ENCODE peak calls at places on chromosomes 11 and 22, in five cellular contexts. One of them, this sample, is unnamed.

GRCh38 chr11:125371451-125371935 is 124.6 kb downstream of the FEZ1 start:
- DNase-seq in GM13976: no peak
- DNase-seq in H1: peak
- DNase-seq in HFF-Myc: no peak
- DNase-seq in transverse colon: no peak
- DNase-seq in this sample: peak

GRCh38 chr11:120011836-120012235 is 126.1 kb downstream of the TRIM29 start:
- DNase-seq in HFF-Myc: no peak
- DNase-seq in H1: no peak
- DNase-seq in transverse colon: no peak
- DNase-seq in GM13976: no peak
- DNase-seq in this sample: no peak

GRCh38 chr22:37043828-37044538 is 7.6 kb upstream of the KCTD17 start:
- DNase-seq in GM13976: peak
- DNase-seq in transverse colon: peak
- DNase-seq in HFF-Myc: peak
- DNase-seq in H1: no peak
- DNase-seq in this sample: peak

GRCh38 chr11:61543606-61544306 is 35.2 kb downstream of the LRRC10B start:
- DNase-seq in GM13976: no peak
- DNase-seq in transverse colon: no peak
- DNase-seq in H1: no peak
- DNase-seq in HFF-Myc: no peak
- DNase-seq in this sample: no peak

GRCh38 chr11:62501432-62501891 is 45.1 kb downstream of the AHNAK start:
- DNase-seq in HFF-Myc: no peak
- DNase-seq in H1: no peak
- DNase-seq in transverse colon: no peak
- DNase-seq in GM13976: peak
- DNase-seq in this sample: no peak

GRCh38 chr22:41048791-41049717 is 43.3 kb upstream of the EP300 start:
- DNase-seq in transverse colon: peak
- DNase-seq in H1: peak
- DNase-seq in HFF-Myc: peak
- DNase-seq in GM13976: no peak
- DNase-seq in this sample: peak

GRCh38 chr22:32723632-32724031 is 77.9 kb upstream of the TIMP3 start:
- DNase-seq in HFF-Myc: peak
- DNase-seq in GM13976: peak
- DNase-seq in H1: no peak
- DNase-seq in transverse colon: peak
- DNase-seq in this sample: no peak

GRCh38 chr11:68303982-68304780 is 8.2 kb upstream of the LRP5 start:
- DNase-seq in H1: no peak
- DNase-seq in GM13976: no peak
- DNase-seq in HFF-Myc: no peak
- DNase-seq in transverse colon: no peak
- DNase-seq in this sample: no peak

GRCh38 chr11:12397953-12398352 is 20.6 kb downstream of the PARVA start:
- DNase-seq in transverse colon: peak
- DNase-seq in HFF-Myc: peak
- DNase-seq in H1: no peak
- DNase-seq in GM13976: no peak
- DNase-seq in this sample: no peak

GRCh38 chr11:49424136-49424535 is 215.7 kb upstream of the FOLH1 start:
- DNase-seq in GM13976: no peak
- DNase-seq in transverse colon: no peak
- DNase-seq in HFF-Myc: no peak
- DNase-seq in H1: no peak
- DNase-seq in this sample: no peak

GRCh38 chr11:67544591-67545242 is 21.5 kb upstream of the CABP2 start:
- DNase-seq in H1: no peak
- DNase-seq in HFF-Myc: no peak
- DNase-seq in GM13976: no peak
- DNase-seq in transverse colon: peak
- DNase-seq in this sample: no peak

GRCh38 chr22:46657996-46658947 is 38.1 kb downstream of the GRAMD4 start:
- DNase-seq in GM13976: no peak
- DNase-seq in H1: no peak
- DNase-seq in HFF-Myc: no peak
- DNase-seq in transverse colon: no peak
- DNase-seq in this sample: no peak

GRCh38 chr11:9982796-9983579 is 311.0 kb downstream of the SBF2 start:
- DNase-seq in HFF-Myc: peak
- DNase-seq in H1: no peak
- DNase-seq in transverse colon: peak
- DNase-seq in GM13976: no peak
- DNase-seq in this sample: no peak

GRCh38 chr11:74838188-74838587 is 89.5 kb downstream of the RNF169 start:
- DNase-seq in GM13976: no peak
- DNase-seq in transverse colon: no peak
- DNase-seq in HFF-Myc: no peak
- DNase-seq in H1: no peak
- DNase-seq in this sample: no peak

GRCh38 chr22:16933924-16934282 is 74.1 kb downstream of the GAB4 start:
- DNase-seq in H1: no peak
- DNase-seq in HFF-Myc: no peak
- DNase-seq in GM13976: no peak
- DNase-seq in transverse colon: no peak
- DNase-seq in this sample: no peak

GRCh38 chr22:35733036-35733435 is 15.4 kb downstream of the APOL5 start:
- DNase-seq in GM13976: no peak
- DNase-seq in H1: no peak
- DNase-seq in HFF-Myc: no peak
- DNase-seq in transverse colon: no peak
- DNase-seq in this sample: no peak

GRCh38 chr11:84164722-84165121 is 878.6 kb upstream of the CCDC90B start:
- DNase-seq in HFF-Myc: no peak
- DNase-seq in transverse colon: no peak
- DNase-seq in H1: no peak
- DNase-seq in GM13976: no peak
- DNase-seq in this sample: no peak

GRCh38 chr11:102347526-102348331 is 715 bp downstream of the BIRC2 start:
- DNase-seq in GM13976: peak
- DNase-seq in transverse colon: peak
- DNase-seq in H1: no peak
- DNase-seq in HFF-Myc: no peak
- DNase-seq in this sample: no peak

GRCh38 chr11:69510471-69511357 is 29.3 kb downstream of the LINC01488 start:
- DNase-seq in transverse colon: no peak
- DNase-seq in GM13976: no peak
- DNase-seq in HFF-Myc: peak
- DNase-seq in H1: no peak
- DNase-seq in this sample: no peak

GRCh38 chr11:1276866-1277615 is 32.4 kb downstream of the TOLLIP start:
- DNase-seq in HFF-Myc: no peak
- DNase-seq in H1: no peak
- DNase-seq in GM13976: no peak
- DNase-seq in transverse colon: no peak
- DNase-seq in this sample: no peak

GRCh38 chr22:45612451-45612901 is 59.2 kb upstream of the ATXN10 start:
- DNase-seq in GM13976: no peak
- DNase-seq in HFF-Myc: peak
- DNase-seq in transverse colon: no peak
- DNase-seq in H1: no peak
- DNase-seq in this sample: no peak

GRCh38 chr11:129815596-129816461 is at the start of gene TMEM45B:
- DNase-seq in GM13976: peak
- DNase-seq in H1: peak
- DNase-seq in transverse colon: peak
- DNase-seq in HFF-Myc: no peak
- DNase-seq in this sample: no peak

GRCh38 chr11:842370-843002 is at the start of the genes POLR2L and TSPAN4:
- DNase-seq in transverse colon: peak
- DNase-seq in H1: peak
- DNase-seq in GM13976: peak
- DNase-seq in HFF-Myc: peak
- DNase-seq in this sample: peak

GRCh38 chr22:16969508-16970327 is 38.3 kb downstream of the GAB4 start:
- DNase-seq in transverse colon: no peak
- DNase-seq in HFF-Myc: no peak
- DNase-seq in GM13976: no peak
- DNase-seq in H1: no peak
- DNase-seq in this sample: no peak

GRCh38 chr11:35721576-35722341 is 59.2 kb downstream of the TRIM44 start:
- DNase-seq in GM13976: peak
- DNase-seq in HFF-Myc: no peak
- DNase-seq in H1: no peak
- DNase-seq in transverse colon: no peak
- DNase-seq in this sample: no peak

GRCh38 chr11:76369406-76369805 is 11.5 kb downstream of the THAP12 start:
- DNase-seq in H1: no peak
- DNase-seq in GM13976: no peak
- DNase-seq in HFF-Myc: no peak
- DNase-seq in transverse colon: peak
- DNase-seq in this sample: no peak

GRCh38 chr11:120792306-120792705 is 231.6 kb upstream of the TBCEL start:
- DNase-seq in HFF-Myc: no peak
- DNase-seq in H1: no peak
- DNase-seq in GM13976: no peak
- DNase-seq in transverse colon: peak
- DNase-seq in this sample: no peak

GRCh38 chr11:2207773-2208621 is 36.4 kb upstream of the TH start:
- DNase-seq in H1: peak
- DNase-seq in GM13976: no peak
- DNase-seq in transverse colon: no peak
- DNase-seq in HFF-Myc: no peak
- DNase-seq in this sample: no peak

GRCh38 chr11:47105541-47105940 is 71.1 kb downstream of the ARFGAP2 start:
- DNase-seq in H1: no peak
- DNase-seq in HFF-Myc: no peak
- DNase-seq in GM13976: no peak
- DNase-seq in transverse colon: no peak
- DNase-seq in this sample: no peak

GRCh38 chr11:47099213-47099917 is 77.3 kb downstream of the ARFGAP2 start:
- DNase-seq in transverse colon: no peak
- DNase-seq in HFF-Myc: no peak
- DNase-seq in H1: no peak
- DNase-seq in GM13976: no peak
- DNase-seq in this sample: no peak

GRCh38 chr11:47104337-47104950 is 72.2 kb downstream of the ARFGAP2 start:
- DNase-seq in HFF-Myc: no peak
- DNase-seq in GM13976: no peak
- DNase-seq in H1: no peak
- DNase-seq in transverse colon: no peak
- DNase-seq in this sample: no peak

GRCh38 chr11:47099918-47100315 is 76.8 kb downstream of the ARFGAP2 start:
- DNase-seq in HFF-Myc: no peak
- DNase-seq in GM13976: no peak
- DNase-seq in transverse colon: no peak
- DNase-seq in H1: no peak
- DNase-seq in this sample: no peak

DNA sequence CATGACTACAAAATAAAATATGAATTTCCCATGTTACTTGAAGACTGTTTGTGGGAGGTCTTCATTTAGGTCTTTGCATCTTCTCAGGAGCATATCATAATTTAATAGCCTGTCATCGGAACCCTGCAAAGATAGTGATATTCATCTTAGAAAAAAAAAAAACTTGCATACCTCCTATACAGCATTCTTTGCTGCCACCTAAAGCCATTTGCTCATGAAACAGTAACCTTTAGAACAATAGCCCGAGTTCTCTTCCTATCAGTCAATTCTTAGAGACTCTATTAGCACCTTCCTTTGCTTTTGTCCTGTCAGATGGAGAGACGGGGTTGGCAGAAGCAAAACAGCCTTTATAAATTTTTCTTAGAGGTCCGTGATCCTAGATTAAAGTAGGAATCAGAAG is 75.2 kb downstream of the ARFGAP2 start:
- DNase-seq in transverse colon: no peak
- DNase-seq in H1: no peak
- DNase-seq in GM13976: no peak
- DNase-seq in HFF-Myc: no peak
- DNase-seq in this sample: no peak
- TF ChIP-seq CTCF in transverse colon: no peak
- TF ChIP-seq CTCF in H1: no peak
- TF ChIP-seq CTCF in GM13976: no peak
- TF ChIP-seq CTCF in HFF-Myc: no peak
- TF ChIP-seq CTCF in this sample: no peak

GRCh38 chr11:126391970-126392637 is 36.6 kb downstream of the ST3GAL4 start:
- DNase-seq in HFF-Myc: no peak
- DNase-seq in transverse colon: no peak
- DNase-seq in H1: no peak
- DNase-seq in GM13976: no peak
- DNase-seq in this sample: no peak
- TF ChIP-seq CTCF in HFF-Myc: no peak
- TF ChIP-seq CTCF in transverse colon: no peak
- TF ChIP-seq CTCF in H1: peak
- TF ChIP-seq CTCF in GM13976: no peak
- TF ChIP-seq CTCF in this sample: no peak

DNA sequence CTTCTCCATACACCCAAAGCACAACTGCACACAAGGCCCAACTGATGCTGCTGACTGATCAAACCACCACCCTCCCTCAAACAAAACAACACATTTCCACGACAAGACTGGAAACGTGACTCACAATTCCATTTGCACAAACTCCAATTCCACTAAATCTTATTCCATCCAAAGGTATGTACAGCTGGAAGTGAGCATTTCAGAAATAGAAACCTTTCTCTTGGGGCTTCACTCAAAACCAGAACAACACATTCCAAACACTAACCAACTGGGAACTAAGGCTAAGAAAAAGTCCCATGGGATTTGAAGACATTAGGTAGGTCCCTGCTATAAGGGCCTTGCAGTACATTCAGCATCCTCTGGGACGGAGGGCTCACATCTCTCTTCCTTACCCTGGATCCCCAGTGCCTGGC is 19.6 kb downstream of the MORC2 start:
- DNase-seq in transverse colon: no peak
- DNase-seq in HFF-Myc: no peak
- DNase-seq in GM13976: no peak
- DNase-seq in H1: no peak
- DNase-seq in this sample: no peak
- TF ChIP-seq CTCF in transverse colon: no peak
- TF ChIP-seq CTCF in HFF-Myc: no peak
- TF ChIP-seq CTCF in GM13976: no peak
- TF ChIP-seq CTCF in H1: no peak
- TF ChIP-seq CTCF in this sample: no peak

DNA sequence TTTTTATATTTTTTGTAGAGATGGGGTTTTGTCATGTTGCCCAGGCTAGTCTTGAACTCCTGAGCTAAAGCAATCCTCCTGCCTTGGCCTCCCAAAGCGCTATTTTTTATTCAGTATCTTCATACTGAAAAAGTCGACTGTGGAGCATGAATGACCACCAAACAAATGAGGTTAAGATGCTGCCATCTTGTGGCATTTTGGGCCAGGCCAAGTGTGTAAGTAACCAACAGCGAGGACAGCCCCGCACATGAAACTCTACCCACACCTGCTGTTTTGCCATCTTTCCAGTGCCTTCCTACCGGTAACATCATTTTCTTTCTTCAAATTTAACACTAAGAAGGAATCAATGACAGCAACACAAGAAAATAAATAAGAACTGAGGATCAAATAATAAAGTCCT is 32.2 kb upstream of the AQP11 start:
- DNase-seq in GM13976: peak
- DNase-seq in H1: no peak
- DNase-seq in transverse colon: no peak
- DNase-seq in HFF-Myc: no peak
- DNase-seq in this sample: no peak
- TF ChIP-seq CTCF in GM13976: no peak
- TF ChIP-seq CTCF in H1: peak
- TF ChIP-seq CTCF in transverse colon: peak
- TF ChIP-seq CTCF in HFF-Myc: peak
- TF ChIP-seq CTCF in this sample: peak

GRCh38 chr11:77776455-77776854 is 44.1 kb downstream of the RSF1 start:
- DNase-seq in GM13976: peak
- DNase-seq in transverse colon: no peak
- DNase-seq in H1: no peak
- DNase-seq in HFF-Myc: no peak
- DNase-seq in this sample: no peak
- TF ChIP-seq CTCF in GM13976: no peak
- TF ChIP-seq CTCF in transverse colon: peak
- TF ChIP-seq CTCF in H1: no peak
- TF ChIP-seq CTCF in HFF-Myc: no peak
- TF ChIP-seq CTCF in this sample: peak